ENCODE peak calls at places on chromosomes 2 and 18, in six cellular contexts. D is Right ventricle myocardium superior; R is bronchial epithelial cell; C is activated naive CD4-positive, alpha-beta T cell; W is neural progenitor cell; N is stimulated activated CD4-positive, alpha-beta T cell treated with anti-CD3 and anti-CD28 coated beads, Interleukin-2, amount 100 ng/mL, for 48 hours. U is an unnamed sample.

GRCh38 chr2:11239718-11240462 is 84.6 kb downstream of the SLC66A3 start:
- DNase-seq in D (no peak), R (peak), C (no peak), W (peak), N (no peak), U (no peak)

GRCh38 chr2:124804014-124804940 is 779.2 kb downstream of the CNTNAP5 start:
- DNase-seq in D (no peak), R (peak), C (no peak), W (peak), N (no peak), U (no peak)

GRCh38 chr18:66168834-66169233 is 418.0 kb downstream of the CDH7 start:
- DNase-seq in D (no peak), R (no peak), C (no peak), W (no peak), N (no peak), U (no peak)

GRCh38 chr2:156896294-156896693 is 361.2 kb upstream of the GALNT5 start:
- DNase-seq in D (no peak), R (peak), C (no peak), W (no peak), N (no peak), U (no peak)

GRCh38 chr2:45289997-45290673 is 280.9 kb upstream of the SIX2 start:
- DNase-seq in D (no peak), R (no peak), C (no peak), W (no peak), N (no peak), U (no peak)

GRCh38 chr2:207394203-207394741 is 135.5 kb upstream of the CREB1 start:
- DNase-seq in D (no peak), R (peak), C (no peak), W (no peak), N (no peak), U (no peak)

GRCh38 chr18:26963292-26963691 is 97.8 kb upstream of the AQP4 start:
- DNase-seq in D (no peak), R (no peak), C (no peak), W (no peak), N (no peak), U (no peak)

GRCh38 chr2:175097297-175097696 is 70.7 kb downstream of the ATF2 start:
- DNase-seq in D (no peak), R (no peak), C (no peak), W (no peak), N (no peak), U (no peak)

GRCh38 chr2:40363631-40364030 is 88.3 kb downstream of the SLC8A1 start:
- DNase-seq in D (no peak), R (peak), C (no peak), W (no peak), N (no peak), U (no peak)

GRCh38 chr2:113962692-113963480 is 73.0 kb downstream of the ACTR3 start:
- DNase-seq in D (no peak), R (peak), C (no peak), W (no peak), N (no peak), U (no peak)

GRCh38 chr2:136572335-136572734 is 193.0 kb upstream of the THSD7B start:
- DNase-seq in D (peak), R (no peak), C (no peak), W (no peak), N (no peak), U (peak)

GRCh38 chr2:225120175-225120574 is 77.9 kb upstream of the DOCK10 start:
- DNase-seq in D (no peak), R (peak), C (no peak), W (no peak), N (no peak), U (no peak)

GRCh38 chr2:88729061-88729745 is 37.7 kb downstream of the RPIA start:
- DNase-seq in D (no peak), R (peak), C (no peak), W (no peak), N (no peak), U (no peak)

GRCh38 chr2:205484717-205485116 is 197.6 kb upstream of the NRP2 start:
- DNase-seq in D (no peak), R (no peak), C (no peak), W (no peak), N (no peak), U (no peak)

GRCh38 chr2:215831296-215831913 is 181.9 kb downstream of the MREG start:
- DNase-seq in D (peak), R (no peak), C (no peak), W (no peak), N (no peak), U (peak)

GRCh38 chr2:98895901-98896300 is 40.1 kb downstream of the CRACDL start:
- DNase-seq in D (no peak), R (no peak), C (no peak), W (no peak), N (no peak), U (no peak)

GRCh38 chr2:79511320-79511951 is 1.4 kb upstream of the CTNNA2 start:
- DNase-seq in D (no peak), R (peak), C (no peak), W (peak), N (peak), U (no peak)

GRCh38 chr2:38146917-38147307 is 71.0 kb upstream of the CYP1B1 start:
- DNase-seq in D (no peak), R (peak), C (no peak), W (no peak), N (no peak), U (no peak)

GRCh38 chr2:64263315-64263714 is 119.1 kb upstream of the PELI1 start:
- DNase-seq in D (no peak), R (peak), C (no peak), W (no peak), N (no peak), U (no peak)

GRCh38 chr2:1605102-1605501 is 139.2 kb downstream of the PXDN start:
- DNase-seq in D (peak), R (no peak), C (no peak), W (peak), N (no peak), U (peak)

GRCh38 chr2:227665189-227665940 is 1.2 kb upstream of the SCYGR5 start:
- DNase-seq in D (no peak), R (no peak), C (no peak), W (no peak), N (no peak), U (no peak)

GRCh38 chr18:13269599-13270011 is 51.0 kb downstream of the LDLRAD4 start:
- DNase-seq in D (peak), R (no peak), C (no peak), W (no peak), N (no peak), U (peak)

GRCh38 chr2:134737671-134738070 is 18.9 kb upstream of the TMEM163 start:
- DNase-seq in D (no peak), R (peak), C (no peak), W (no peak), N (no peak), U (no peak)

GRCh38 chr2:37627715-37628114 is 43.7 kb downstream of the CDC42EP3 start:
- DNase-seq in D (no peak), R (peak), C (no peak), W (no peak), N (no peak), U (no peak)

GRCh38 chr2:3441465-3441864 is 62.0 kb downstream of the TRAPPC12 start:
- DNase-seq in D (no peak), R (no peak), C (no peak), W (no peak), N (no peak), U (no peak)

GRCh38 chr2:134420256-134420655 is 166.4 kb downstream of the MGAT5 start:
- DNase-seq in D (no peak), R (no peak), C (no peak), W (peak), N (no peak), U (no peak)